ENCODE peak calls at places on chromosomes 4 and X, in nine cellular contexts. M, L, B, O, Z, A, V, X and D are unnamed samples.
A peak's percentile ranks its signal among the peaks of the same experiment; 100 is the strongest.

GRCh38 chr4:104752337-104752736 is 257.6 kb upstream of the CXXC4 start:
- DNase-seq in O (no peak), Z (no peak), M (peak; percentile 48), X (peak; percentile 29), L (no peak), B (no peak), A (no peak), V (no peak), D (peak; percentile 5)

GRCh38 chr4:168411318-168412150 is 68.8 kb downstream of the DDX60L start:
- DNase-seq in L (no peak), M (no peak), B (no peak), V (no peak), O (no peak), A (no peak), X (no peak), Z (no peak), D (no peak)

GRCh38 chrX:100408643-100409315 is 1.3 kb downstream of the PCDH19 start:
- DNase-seq in B (no peak), V (peak; percentile 56), Z (no peak), O (no peak), A (no peak), M (no peak), X (no peak), L (no peak), D (no peak)

GRCh38 chr4:99723555-99724450 is 66.2 kb upstream of the C4orf54 start:
- DNase-seq in B (peak; percentile 53), A (peak; percentile 46), V (no peak), O (no peak), X (peak; percentile 93), Z (peak; percentile 88), L (no peak), M (no peak), D (no peak)

GRCh38 chrX:32987139-32987538 is 224.2 kb downstream of the DMD start:
- DNase-seq in A (no peak), Z (no peak), V (peak; percentile 44), M (no peak), O (no peak), X (peak; percentile 5), B (no peak), L (no peak), D (no peak)

GRCh38 chrX:12956704-12957541 is 18.0 kb upstream of the TMSB4X start:
- DNase-seq in X (peak; percentile 37), L (no peak), O (peak; percentile 59), M (peak; percentile 91), A (no peak), Z (peak; percentile 72), V (no peak), B (no peak), D (no peak)

GRCh38 chr4:133377286-133377685 is 228.2 kb downstream of the PCDH10 start:
- DNase-seq in B (no peak), M (no peak), Z (no peak), L (no peak), X (no peak), V (no peak), O (no peak), A (no peak), D (no peak)

GRCh38 chr4:47926667-47927258 is 12.4 kb upstream of the NFXL1 start:
- DNase-seq in B (no peak), L (no peak), Z (no peak), A (peak; percentile 19), X (peak; percentile 62), O (peak; percentile 22), V (peak; percentile 70), M (no peak), D (no peak)

GRCh38 chr4:14334166-14334565 is 668.1 kb upstream of the CPEB2 start:
- DNase-seq in O (no peak), B (no peak), Z (no peak), M (no peak), A (no peak), L (no peak), X (no peak), V (no peak), D (no peak)

GRCh38 chr4:14333616-14334015 is 668.7 kb upstream of the CPEB2 start:
- DNase-seq in M (no peak), B (no peak), V (no peak), Z (no peak), X (peak; percentile 73), L (no peak), A (no peak), O (no peak), D (no peak)

DNA sequence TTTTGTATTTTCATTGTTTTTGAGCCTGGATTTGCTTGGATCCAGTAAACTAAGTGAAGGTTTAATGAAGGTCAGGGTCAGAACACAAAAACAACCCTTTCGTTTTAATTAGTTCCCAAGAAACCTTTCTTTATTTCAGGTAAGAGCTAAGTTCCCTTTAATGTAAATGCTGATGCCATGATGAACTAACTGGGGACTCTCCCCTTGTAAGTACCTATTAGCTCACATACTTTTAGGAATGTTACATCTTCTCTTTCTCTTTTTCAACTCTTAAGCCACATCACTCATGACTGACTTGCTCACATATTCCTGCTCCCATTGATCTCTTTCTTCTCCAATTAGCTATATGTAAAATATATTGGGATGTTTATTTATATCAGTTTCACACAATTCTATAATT is 673.1 kb upstream of the CPEB2 start:
- DNase-seq in A (no peak), X (no peak), Z (no peak), L (no peak), B (no peak), V (no peak), M (no peak), O (no peak), D (no peak)
- TF ChIP-seq CTCF in A (no peak), X (no peak), Z (no peak), L (no peak), B (no peak), V (no peak), M (no peak), O (no peak), D (no peak)

GRCh38 chr4:39046243-39046642 is 14.0 kb upstream of the TMEM156 start:
- DNase-seq in O (no peak), L (no peak), M (no peak), X (peak; percentile 94), A (no peak), Z (peak; percentile 80), V (no peak), B (peak; percentile 53), D (no peak)

GRCh38 chr4:39044364-39044946 is 12.2 kb upstream of the TMEM156 start:
- DNase-seq in L (peak; percentile 94), M (peak; percentile 90), O (peak; percentile 95), B (peak; percentile 59), Z (peak; percentile 86), X (peak; percentile 94), V (peak; percentile 89), A (peak; percentile 91), D (peak; percentile 88)

GRCh38 chr4:39043697-39044363 is 11.6 kb upstream of the TMEM156 start:
- DNase-seq in V (no peak), Z (no peak), O (no peak), A (no peak), B (no peak), L (no peak), X (peak; percentile 45), M (peak; percentile 32), D (no peak)

GRCh38 chr4:39045791-39046221 is 13.6 kb upstream of the TMEM156 start:
- DNase-seq in Z (peak; percentile 64), O (peak; percentile 25), X (peak; percentile 73), V (no peak), M (no peak), L (no peak), A (no peak), B (no peak), D (no peak)

DNA sequence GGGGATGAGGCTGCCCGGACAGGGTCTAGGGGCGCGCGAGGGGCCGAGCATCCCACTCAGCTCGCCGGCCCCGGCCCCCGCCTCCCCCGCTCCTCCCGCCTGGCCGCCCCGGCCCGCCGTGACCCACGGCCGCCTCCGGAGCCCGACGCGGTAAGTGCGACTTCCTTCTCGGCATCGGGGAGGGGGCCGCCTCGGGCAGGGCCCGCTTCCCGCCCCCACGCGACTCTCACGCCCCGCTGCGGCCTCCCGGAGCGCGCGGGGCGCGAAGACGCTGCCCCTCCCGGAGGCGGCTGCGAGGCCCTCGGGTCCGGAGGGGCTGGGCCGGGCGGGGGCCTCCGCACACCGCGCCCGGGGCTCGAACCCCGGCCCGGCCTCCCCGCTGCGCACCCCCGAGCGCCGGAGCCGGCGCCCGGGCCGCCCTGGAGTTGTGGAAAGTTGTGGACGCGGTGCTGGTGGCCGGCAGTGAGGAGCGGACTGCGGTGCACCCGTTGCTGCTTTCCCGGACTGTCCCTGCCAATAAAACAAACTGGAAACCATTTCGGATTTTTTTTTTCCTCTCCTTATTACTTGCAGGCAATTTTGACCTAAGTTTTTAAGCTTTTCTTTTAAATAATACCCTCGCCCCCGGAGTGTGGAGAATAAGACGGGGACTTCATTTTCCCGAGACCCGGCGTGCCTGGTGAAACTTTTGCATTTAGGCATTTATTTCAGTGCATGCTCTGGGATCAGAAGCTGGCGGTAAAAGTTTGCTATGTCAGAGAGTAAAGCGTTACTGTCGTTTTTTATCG is 12.9 kb upstream of the TMEM156 start:
- DNase-seq in L (no peak), B (no peak), O (peak; percentile 36), M (no peak), A (peak; percentile 37), V (peak; percentile 65), X (no peak), Z (no peak), D (no peak)
- TF ChIP-seq CTCF in L (no peak), B (no peak), O (no peak), M (no peak), A (no peak), V (no peak), X (no peak), Z (no peak), D (no peak)

GRCh38 chrX:132169554-132169953 is 41.7 kb upstream of the FRMD7 start:
- DNase-seq in X (peak; percentile 39), B (no peak), Z (peak; percentile 75), V (no peak), M (no peak), L (no peak), A (no peak), O (no peak), D (no peak)

GRCh38 chrX:132165651-132166050 is 37.8 kb upstream of the FRMD7 start:
- DNase-seq in X (peak; percentile 60), M (no peak), A (no peak), O (no peak), Z (peak; percentile 68), B (no peak), V (no peak), L (no peak), D (no peak)

GRCh38 chrX:132171881-132172280 is 44.1 kb upstream of the FRMD7 start:
- DNase-seq in V (no peak), M (no peak), L (no peak), X (peak; percentile 5), O (no peak), A (no peak), Z (no peak), B (no peak), D (no peak)

GRCh38 chrX:132173647-132174046 is 45.6 kb downstream of the RAP2C start:
- DNase-seq in L (no peak), M (no peak), O (no peak), A (no peak), Z (peak; percentile 53), V (no peak), B (no peak), X (no peak), D (no peak)

DNA sequence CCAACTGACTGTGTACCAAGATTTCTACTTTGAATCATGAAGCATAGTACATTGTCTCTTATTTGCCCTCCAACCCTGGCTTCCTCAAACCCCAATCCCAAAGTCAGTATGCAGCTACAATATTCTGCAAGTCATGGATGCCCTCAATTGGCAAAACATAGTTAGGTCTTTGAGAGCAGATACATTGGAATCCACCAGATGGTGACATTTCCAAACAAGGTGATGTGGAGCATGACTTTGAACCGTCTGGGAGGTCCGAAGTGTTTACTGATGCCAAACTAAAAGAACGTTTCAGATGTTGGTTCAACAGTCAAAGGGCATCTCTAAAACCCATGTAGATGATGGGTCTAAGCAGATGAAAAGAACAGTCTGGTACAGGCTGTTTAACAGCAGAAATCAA is 43.7 kb upstream of the FRMD7 start:
- DNase-seq in Z (no peak), L (no peak), B (no peak), V (no peak), X (no peak), M (no peak), A (no peak), O (no peak), D (no peak)
- TF ChIP-seq CTCF in Z (no peak), L (no peak), B (no peak), V (no peak), X (no peak), M (peak; percentile 5), A (no peak), O (no peak), D (peak; percentile 6)

DNA sequence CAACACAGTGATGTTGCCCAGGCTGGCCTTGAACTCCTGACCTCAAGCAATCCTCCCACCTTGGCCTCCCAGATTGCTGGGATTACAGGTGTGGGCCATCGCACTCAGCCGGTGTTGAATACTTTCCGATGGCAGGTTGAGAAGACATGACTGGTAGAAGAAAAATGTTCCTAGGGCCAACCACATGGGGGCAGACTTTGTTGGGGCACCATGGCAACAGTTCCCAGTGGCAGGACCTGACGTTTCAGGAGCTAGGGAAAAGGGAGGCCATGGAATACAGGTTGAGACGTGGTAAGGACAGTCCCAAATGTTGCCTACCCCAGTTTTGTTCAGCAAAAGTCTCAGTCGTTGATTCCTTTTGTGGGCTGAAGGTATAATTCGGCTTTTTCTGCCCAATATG is 134.6 kb downstream of the ASMT start:
- DNase-seq in X (no peak), O (no peak), L (no peak), Z (no peak), V (no peak), B (no peak), A (no peak), M (no peak), D (no peak)
- TF ChIP-seq CTCF in X (no peak), O (no peak), L (no peak), Z (no peak), V (peak; percentile 33), B (no peak), A (no peak), M (no peak), D (peak; percentile 1)